ENCODE peak calls at places on chromosomes 3 and 15, in four cellular contexts. W, N, H and U are unnamed samples.

GRCh38 chr15:50884583-50884982 is 23.9 kb upstream of the AP4E1 start:
- DNase-seq in W (no peak), N (no peak), H (no peak), U (no peak)

GRCh38 chr15:94777037-94777436 is 545.7 kb downstream of the MCTP2 start:
- DNase-seq in H (no peak), W (no peak), N (no peak), U (no peak)

GRCh38 chr15:63370764-63371163 is 10.9 kb downstream of the CA12 start:
- DNase-seq in W (no peak), H (no peak), N (no peak), U (no peak)

GRCh38 chr3:141425523-141426233 is 57.4 kb downstream of the ZBTB38 start:
- DNase-seq in W (no peak), N (no peak), H (peak), U (no peak)

GRCh38 chr3:39783730-39784129 is 25.7 kb upstream of the MYRIP start:
- DNase-seq in H (no peak), W (no peak), N (no peak), U (no peak)

GRCh38 chr15:63528138-63528659 is 23.8 kb downstream of the USP3 start:
- DNase-seq in W (no peak), N (no peak), H (no peak), U (no peak)

GRCh38 chr3:38454884-38455638 is 1.4 kb downstream of the ACVR2B start:
- DNase-seq in W (peak), H (peak), N (peak), U (peak)

GRCh38 chr3:42067324-42067723 is 23.8 kb upstream of the TRAK1 start:
- DNase-seq in W (no peak), N (no peak), H (no peak), U (no peak)

GRCh38 chr3:167671878-167672427 is 18.2 kb upstream of the WDR49 start:
- DNase-seq in H (no peak), W (no peak), N (no peak), U (no peak)

GRCh38 chr15:27619204-27619603 is 479.9 kb downstream of the OCA2 start:
- DNase-seq in N (no peak), W (no peak), H (no peak), U (no peak)

GRCh38 chr15:69576035-69576526 is 123.5 kb downstream of the RPLP1 start:
- DNase-seq in N (no peak), W (no peak), H (no peak), U (no peak)

GRCh38 chr15:71109130-71109529 is 6.1 kb upstream of the THSD4 start:
- DNase-seq in H (no peak), N (no peak), W (no peak), U (no peak)

GRCh38 chr3:69273895-69274294 is 112.0 kb downstream of the FRMD4B start:
- DNase-seq in N (no peak), H (no peak), W (no peak), U (no peak)

GRCh38 chr3:30810617-30811016 is 83.8 kb downstream of the GADL1 start:
- DNase-seq in N (no peak), W (no peak), H (no peak), U (no peak)

GRCh38 chr3:46215810-46216414 is 7.8 kb upstream of the CCR1 start:
- DNase-seq in N (no peak), H (no peak), W (no peak), U (no peak)

GRCh38 chr3:126976906-126977305 is 6.0 kb upstream of the PLXNA1 start:
- DNase-seq in W (no peak), N (no peak), H (no peak), U (no peak)

DNA sequence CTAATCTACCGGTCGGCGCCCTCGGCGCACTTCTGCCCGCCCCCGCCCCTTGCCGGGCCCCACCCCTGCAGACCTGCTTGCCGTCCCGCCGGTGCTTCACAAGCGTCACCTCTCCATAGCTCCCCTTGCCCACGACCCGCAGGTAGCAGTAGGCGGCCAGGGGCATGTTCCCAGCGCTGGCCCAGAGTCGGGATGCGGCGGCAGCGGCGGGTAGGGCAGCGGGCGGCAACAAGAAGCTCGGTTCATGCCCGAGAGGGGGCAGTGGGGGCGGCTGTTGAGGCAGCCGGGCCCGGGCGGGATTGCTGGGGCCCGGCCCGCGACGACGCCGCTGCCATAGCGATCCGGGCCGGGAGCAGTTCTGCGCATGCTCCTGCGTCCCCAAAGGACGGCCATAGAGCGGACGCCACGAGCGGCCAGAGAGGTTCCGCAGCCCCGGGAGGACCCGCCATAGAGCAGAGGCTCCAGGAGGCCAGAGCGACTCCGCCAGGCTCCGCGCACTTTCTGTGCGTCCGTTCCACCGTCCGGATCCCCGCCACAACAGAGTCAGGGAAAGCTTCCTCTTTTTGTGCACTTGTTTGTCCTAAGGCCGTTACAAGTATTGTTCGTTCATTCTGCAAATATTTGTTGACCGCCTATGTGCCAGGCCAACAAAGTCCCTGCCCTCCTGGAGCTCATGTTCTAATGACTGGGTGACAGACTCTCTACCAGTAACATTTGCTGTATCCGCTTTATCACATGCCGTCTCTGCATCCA is at the start of gene NEK4:
- DNase-seq in N (peak), W (peak), H (peak), U (peak)
- TF ChIP-seq POLR2A in N (peak), W (no peak), H (peak), U (peak)

GRCh38 chr15:75693501-75694240 is 19.0 kb downstream of the CSPG4 start:
- DNase-seq in W (no peak), H (peak), N (no peak), U (no peak)

GRCh38 chr15:75695634-75696302 is 16.9 kb downstream of the CSPG4 start:
- DNase-seq in N (no peak), H (no peak), W (no peak), U (no peak)

GRCh38 chr15:75694241-75695182 is 18.1 kb downstream of the CSPG4 start:
- DNase-seq in N (peak), W (peak), H (peak), U (peak)

GRCh38 chr15:75696303-75696657 is 16.4 kb downstream of the CSPG4 start:
- DNase-seq in H (no peak), W (no peak), N (no peak), U (peak)

GRCh38 chr15:75695206-75695605 is 17.4 kb downstream of the CSPG4 start:
- DNase-seq in W (no peak), N (no peak), H (no peak), U (no peak)
- H3K27ac ChIP-seq in W (no peak), N (peak), H (peak), U (peak)

DNA sequence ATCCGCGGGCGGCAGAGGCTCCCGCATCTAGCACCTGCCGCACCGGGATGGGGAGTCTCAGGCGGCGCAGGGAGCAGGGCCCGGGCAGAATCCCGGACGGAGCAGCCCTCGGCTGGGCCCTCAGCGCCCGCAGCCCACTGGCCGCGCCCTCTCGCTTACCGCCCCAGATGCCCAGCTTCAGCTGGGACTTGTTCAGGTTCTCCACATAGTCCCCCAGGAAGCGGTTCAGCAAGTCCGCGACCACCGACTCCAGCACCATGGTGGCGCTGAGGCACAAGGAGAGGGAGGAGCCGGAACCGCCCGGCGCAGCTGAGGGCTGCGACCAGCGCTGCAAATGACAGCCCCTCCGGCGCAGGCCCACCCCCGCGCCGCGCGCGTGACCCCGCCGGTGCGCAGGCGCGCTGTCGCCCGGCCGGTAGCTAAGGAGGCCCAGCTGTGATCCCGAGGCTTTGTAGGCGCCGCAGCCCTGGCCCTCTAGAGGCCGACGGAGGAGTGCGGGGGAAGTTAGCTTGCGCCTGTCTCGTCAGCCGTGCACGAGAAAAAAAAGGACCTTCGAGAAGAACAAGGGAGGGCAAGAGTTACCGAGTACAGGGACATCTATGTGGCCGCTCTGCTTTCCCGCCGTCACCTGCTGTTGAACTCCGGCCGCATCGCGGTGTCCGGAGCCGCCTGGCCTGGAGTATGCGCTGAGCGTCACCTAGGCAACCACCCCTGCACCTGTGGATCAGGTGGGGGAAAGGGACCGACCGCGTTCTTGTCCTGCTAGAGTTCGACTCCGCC is at the start of gene VPS13C:
- DNase-seq in H (peak), N (peak), W (peak), U (peak)
- TF ChIP-seq POLR2A in H (peak), N (peak), W (peak), U (peak)

GRCh38 chr15:82046668-82047492 is 1.1 kb upstream of the MEX3B start:
- DNase-seq in W (peak), H (peak), N (peak), U (peak)

GRCh38 chr15:82045892-82046667 is at the start of gene MEX3B:
- DNase-seq in N (peak), H (peak), W (peak), U (peak)

GRCh38 chr15:82045179-82045891 is 483 bp downstream of the MEX3B start:
- DNase-seq in N (peak), W (peak), H (no peak), U (peak)

GRCh38 chr15:82048809-82049208 is 3.0 kb upstream of the MEX3B start:
- DNase-seq in H (no peak), W (no peak), N (no peak), U (no peak)

GRCh38 chr15:82047493-82048446 is 2.0 kb upstream of the MEX3B start:
- DNase-seq in H (no peak), N (no peak), W (no peak), U (peak)
- H3K27ac ChIP-seq in H (no peak), N (peak), W (peak), U (peak)

GRCh38 chr3:196648856-196649255 is 9.4 kb downstream of the NRROS start:
- DNase-seq in H (no peak), W (no peak), N (no peak), U (no peak)

GRCh38 chr3:196643761-196644160 is 4.3 kb downstream of the NRROS start:
- DNase-seq in N (no peak), H (no peak), W (no peak), U (no peak)

GRCh38 chr3:196646736-196647216 is 7.3 kb downstream of the NRROS start:
- DNase-seq in N (no peak), W (no peak), H (no peak), U (no peak)

GRCh38 chr3:196645091-196645490 is 5.6 kb downstream of the NRROS start:
- DNase-seq in N (no peak), W (no peak), H (no peak), U (no peak)

DNA sequence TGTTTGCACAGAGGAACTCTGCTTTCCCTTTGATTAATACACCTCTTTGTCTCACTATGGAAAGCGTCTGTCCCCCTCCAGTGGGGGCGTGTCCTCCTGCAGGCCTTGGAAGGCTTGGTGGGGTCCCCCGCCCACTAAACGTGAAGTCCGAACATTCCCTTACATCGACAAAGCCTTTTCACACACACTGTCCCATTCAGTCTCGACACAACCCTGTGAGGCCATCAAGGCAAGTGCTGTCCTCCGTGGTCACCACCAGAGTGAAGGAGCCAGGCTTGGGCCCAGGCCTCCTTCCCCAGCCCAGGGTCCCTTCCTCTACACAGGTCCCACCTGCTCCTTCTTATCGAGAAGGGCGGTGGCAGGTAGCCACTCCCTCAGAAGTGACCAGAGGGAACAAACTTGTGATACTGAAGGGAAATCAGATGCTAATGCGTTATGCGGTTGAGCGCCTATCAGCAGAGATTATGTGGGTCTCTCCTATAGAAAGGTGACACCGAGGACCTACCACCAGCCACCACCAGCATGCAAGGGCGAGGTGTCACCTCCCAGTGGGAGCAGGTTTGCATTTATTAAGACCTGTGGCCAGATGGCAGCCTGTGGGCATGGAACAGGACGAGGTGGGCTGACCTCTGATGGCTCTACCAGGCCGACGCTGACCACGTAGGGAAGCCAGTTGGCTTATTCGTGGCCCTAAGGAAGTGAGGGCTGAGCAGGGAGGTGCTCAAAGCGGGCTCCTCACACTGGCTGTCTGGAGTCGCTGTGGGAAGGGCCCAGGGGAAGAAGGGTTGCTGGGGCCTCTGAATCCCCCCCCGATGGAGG is 6.6 kb downstream of the NRROS start:
- DNase-seq in H (no peak), N (no peak), W (no peak), U (no peak)
- TF ChIP-seq POLR2A in H (no peak), N (no peak), W (no peak), U (no peak)

DNA sequence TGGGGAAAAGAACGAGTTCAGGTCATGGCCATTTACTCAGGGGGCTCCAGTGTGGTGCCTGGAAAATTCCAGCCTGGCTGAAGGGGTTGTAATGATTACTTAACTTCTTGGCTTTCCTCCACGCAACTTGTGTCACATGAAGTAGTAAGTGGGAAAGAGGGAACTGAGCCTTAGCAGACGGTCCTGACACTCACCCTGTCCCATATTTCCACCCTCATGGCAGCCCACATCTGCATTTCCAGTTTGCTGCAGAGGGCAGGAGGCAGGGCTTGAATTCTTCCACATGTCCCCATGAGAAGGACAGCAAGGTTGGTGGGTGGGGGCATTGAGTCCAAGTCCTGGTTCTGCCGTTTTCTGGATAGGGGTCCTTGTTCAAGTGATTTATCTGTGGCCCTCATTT is 7.8 kb upstream of the CAMP start:
- DNase-seq in N (no peak), W (peak), H (no peak), U (no peak)
- H3K27ac ChIP-seq in N (peak), W (peak), H (no peak), U (peak)

GRCh38 chr15:72271221-72271620 is 1.1 kb downstream of the PARP6 start:
- DNase-seq in N (no peak), W (no peak), H (no peak), U (no peak)

GRCh38 chr15:72272213-72272996 is at the start of gene PARP6:
- DNase-seq in H (peak), N (peak), W (peak), U (peak)

GRCh38 chr15:72271895-72272212 is 500 bp downstream of the PARP6 start:
- DNase-seq in H (peak), W (no peak), N (no peak), U (no peak)

GRCh38 chr15:72272997-72273352 is 621 bp upstream of the PARP6 start:
- DNase-seq in W (no peak), H (no peak), N (no peak), U (no peak)

DNA sequence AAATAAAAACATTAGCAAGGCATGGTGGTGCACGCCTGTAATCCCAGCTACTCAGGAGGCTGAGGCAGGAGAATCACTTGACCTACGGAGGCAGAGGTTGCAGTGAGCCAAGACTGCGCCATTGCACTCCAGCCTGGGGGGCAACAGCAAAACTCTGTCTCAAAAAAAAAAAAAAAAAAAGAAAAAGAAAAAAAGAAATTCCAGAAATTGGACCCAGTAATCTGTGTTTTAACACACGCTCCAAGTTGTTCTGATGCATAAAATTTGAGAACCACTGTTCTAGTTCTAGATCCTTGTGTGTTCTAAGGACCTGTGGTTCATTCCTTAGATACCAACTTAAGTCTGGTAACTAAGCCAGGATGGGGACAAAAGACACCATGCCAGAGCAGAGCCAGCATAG is 2.6 kb downstream of the PARP6 start:
- DNase-seq in N (no peak), W (no peak), H (no peak), U (no peak)
- TF ChIP-seq POLR2A in N (no peak), W (no peak), H (no peak), U (no peak)